ENCODE peak calls at places on chromosomes 6 and 20, in seven cellular contexts. D, S, Z, N, W, H and M are unnamed samples.

GRCh38 chr6:83708546-83708969 is 343 bp downstream of the SNAP91 start:
- DNase-seq in D (peak; percentile 21), S (peak; percentile 28), Z (no peak), N (no peak), W (no peak), H (no peak), M (no peak)

GRCh38 chr6:13014551-13015378 is 298.2 kb downstream of the PHACTR1 start:
- DNase-seq in D (no peak), S (peak; percentile 62), Z (no peak), N (no peak), W (no peak), H (no peak), M (no peak)

GRCh38 chr20:14093652-14094051 is 98.3 kb downstream of the MACROD2 start:
- DNase-seq in D (no peak), S (no peak), Z (peak; percentile 41), N (no peak), W (no peak), H (no peak), M (no peak)

GRCh38 chr6:106883808-106884262 is 90.7 kb downstream of the CD24 start:
- DNase-seq in D (no peak), S (no peak), Z (no peak), N (no peak), W (no peak), H (no peak), M (no peak)

GRCh38 chr6:68044264-68044663 is 590.8 kb upstream of the ADGRB3 start:
- DNase-seq in D (no peak), S (no peak), Z (no peak), N (no peak), W (no peak), H (no peak), M (no peak)

GRCh38 chr6:144351741-144352140 is 66.6 kb downstream of the UTRN start:
- DNase-seq in D (no peak), S (no peak), Z (no peak), N (no peak), W (no peak), H (no peak), M (no peak)

GRCh38 chr20:62776692-62777527 is 19.4 kb upstream of the MRGBP start:
- DNase-seq in D (no peak), S (no peak), Z (peak; percentile 60), N (peak; percentile 44), W (peak; percentile 13), H (no peak), M (no peak)

GRCh38 chr6:161101517-161101916 is 109.9 kb downstream of the MAP3K4 start:
- DNase-seq in D (no peak), S (no peak), Z (no peak), N (no peak), W (peak; percentile 17), H (no peak), M (no peak)

GRCh38 chr6:73704260-73704659 is 8.3 kb downstream of the CD109 start:
- DNase-seq in D (peak; percentile 84), S (no peak), Z (no peak), N (peak; percentile 83), W (peak; percentile 99), H (no peak), M (no peak)

GRCh38 chr6:144675231-144675861 is 390.2 kb downstream of the UTRN start:
- DNase-seq in D (peak; percentile 72), S (no peak), Z (no peak), N (no peak), W (peak; percentile 52), H (no peak), M (peak; percentile 21)

GRCh38 chr20:46979603-46980241 is 85.1 kb downstream of the EYA2 start:
- DNase-seq in D (no peak), S (no peak), Z (no peak), N (no peak), W (no peak), H (no peak), M (no peak)

GRCh38 chr6:109166643-109167042 is 71.3 kb downstream of the CEP57L1 start:
- DNase-seq in D (no peak), S (no peak), Z (no peak), N (no peak), W (no peak), H (no peak), M (no peak)

GRCh38 chr20:43379239-43379917 is 78.3 kb upstream of the SRSF6 start:
- DNase-seq in D (peak; percentile 91), S (no peak), Z (no peak), N (no peak), W (peak; percentile 96), H (no peak), M (no peak)

GRCh38 chr6:66896415-66896814 is 1189.4 kb upstream of the EYS start:
- DNase-seq in D (no peak), S (no peak), Z (no peak), N (no peak), W (no peak), H (no peak), M (no peak)

GRCh38 chr20:63401384-63402110 is 40.4 kb upstream of the CHRNA4 start:
- DNase-seq in D (no peak), S (no peak), Z (no peak), N (no peak), W (no peak), H (no peak), M (no peak)

GRCh38 chr20:43058077-43058476 is 131.6 kb downstream of the PTPRT start:
- DNase-seq in D (no peak), S (no peak), Z (no peak), N (no peak), W (no peak), H (no peak), M (no peak)

GRCh38 chr6:447381-448165 is 56.0 kb downstream of the IRF4 start:
- DNase-seq in D (no peak), S (no peak), Z (no peak), N (no peak), W (no peak), H (no peak), M (no peak)

GRCh38 chr6:151445482-151445881 is 6.4 kb downstream of the RMND1 start:
- DNase-seq in D (peak; percentile 87), S (no peak), Z (no peak), N (no peak), W (peak; percentile 95), H (no peak), M (no peak)

GRCh38 chr6:130932438-130932837 is 105.2 kb downstream of the SMLR1 start:
- DNase-seq in D (peak; percentile 43), S (no peak), Z (no peak), N (no peak), W (no peak), H (no peak), M (no peak)

GRCh38 chr6:130928993-130929678 is 101.9 kb downstream of the SMLR1 start:
- DNase-seq in D (peak; percentile 73), S (no peak), Z (no peak), N (peak; percentile 21), W (peak; percentile 91), H (no peak), M (no peak)

GRCh38 chr6:130931683-130932082 is 104.5 kb downstream of the SMLR1 start:
- DNase-seq in D (no peak), S (no peak), Z (no peak), N (peak; percentile 12), W (no peak), H (no peak), M (no peak)

GRCh38 chr6:130927305-130927704 is 100.1 kb downstream of the SMLR1 start:
- DNase-seq in D (no peak), S (no peak), Z (no peak), N (peak; percentile 27), W (no peak), H (no peak), M (no peak)

DNA sequence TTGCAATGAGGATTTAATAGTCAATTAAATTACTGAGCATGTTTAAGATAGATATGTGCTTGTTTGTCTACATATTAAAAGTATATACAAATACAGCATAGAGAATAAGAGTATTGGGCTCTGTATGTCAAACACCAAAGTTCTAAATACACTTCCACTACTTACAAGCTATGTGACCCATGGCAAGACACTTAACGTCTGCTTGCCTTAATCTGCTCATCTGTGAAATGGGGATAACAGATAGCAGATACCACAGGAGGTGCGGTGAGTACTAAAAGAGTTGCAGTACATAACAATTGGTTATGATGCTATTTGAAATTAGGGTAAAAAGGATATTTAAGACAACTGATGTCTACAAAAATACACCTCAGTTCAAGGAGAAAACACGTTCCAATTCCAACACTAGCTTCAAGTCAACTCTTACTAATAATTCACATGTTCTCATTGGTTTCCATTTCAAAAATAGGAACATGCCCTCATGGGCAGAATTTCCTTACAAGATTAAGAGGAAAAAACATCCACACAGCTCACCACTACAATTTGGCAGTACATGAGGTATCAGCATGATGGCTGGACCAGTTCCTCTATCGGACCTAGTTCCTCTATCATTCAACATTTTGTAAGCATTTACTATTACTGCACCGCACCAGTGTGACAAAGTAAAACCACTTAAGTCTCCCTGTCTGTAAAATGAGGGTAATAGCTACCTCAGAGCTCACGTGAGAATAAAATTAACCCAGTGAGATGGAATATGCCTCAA is 101.1 kb downstream of the SMLR1 start:
- DNase-seq in D (no peak), S (no peak), Z (no peak), N (peak; percentile 15), W (no peak), H (no peak), M (no peak)
- H3K27ac ChIP-seq in D (no peak overlapping the region), S (no peak overlapping the region), Z (no peak overlapping the region), N (no peak overlapping the region), W (peak overlapping the region; percentile 62), H (no peak overlapping the region), M (peak overlapping the region; percentile 30)

DNA sequence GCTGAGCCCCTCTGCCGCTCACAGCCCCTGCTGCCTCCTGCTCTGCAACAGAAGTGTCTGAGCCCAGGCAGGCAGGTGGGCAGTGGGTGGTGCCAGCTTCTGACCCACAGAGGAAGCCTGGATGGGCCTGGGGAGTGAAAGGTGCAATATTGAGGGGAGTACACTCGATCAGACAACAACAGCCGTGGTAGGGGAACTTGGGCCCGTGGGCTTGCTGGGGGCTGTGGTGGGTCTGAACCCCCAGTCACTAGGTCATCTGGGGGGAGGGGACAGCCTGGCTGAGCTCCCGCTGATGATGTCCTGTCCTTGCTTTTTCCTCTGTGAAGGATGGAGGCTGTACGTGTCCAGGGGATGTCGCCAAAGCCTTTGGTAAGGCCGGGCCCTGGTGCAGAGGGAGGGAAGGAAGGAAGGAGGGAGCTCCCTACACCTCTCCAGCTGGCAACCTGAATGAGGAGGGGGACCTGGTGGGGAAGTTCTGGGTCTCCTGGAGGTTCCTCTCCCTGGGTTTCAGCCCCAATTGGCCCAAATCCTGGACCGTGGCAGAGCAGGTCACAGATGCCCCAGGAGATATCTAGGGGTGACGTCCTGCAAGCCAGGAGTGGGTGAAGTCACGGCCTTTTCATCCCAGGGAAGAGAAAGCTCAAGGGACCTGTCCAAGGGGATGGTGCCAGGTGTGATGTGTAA is 47.2 kb downstream of the GMPR start:
- DNase-seq in D (no peak), S (no peak), Z (no peak), N (no peak), W (no peak), H (no peak), M (no peak)
- TF ChIP-seq CTCF in D (no peak), S (no peak), Z (no peak), N (no peak), W (no peak), H (no peak), M (no peak)

GRCh38 chr6:21613809-21614208 is 20.3 kb downstream of the SOX4 start:
- DNase-seq in D (no peak), S (no peak), Z (no peak), N (no peak), W (no peak), H (no peak), M (no peak)
- H3K27ac ChIP-seq in D (no peak overlapping the region), S (no peak overlapping the region), Z (no peak overlapping the region), N (no peak overlapping the region), W (no peak overlapping the region), H (no peak overlapping the region), M (no peak overlapping the region)

DNA sequence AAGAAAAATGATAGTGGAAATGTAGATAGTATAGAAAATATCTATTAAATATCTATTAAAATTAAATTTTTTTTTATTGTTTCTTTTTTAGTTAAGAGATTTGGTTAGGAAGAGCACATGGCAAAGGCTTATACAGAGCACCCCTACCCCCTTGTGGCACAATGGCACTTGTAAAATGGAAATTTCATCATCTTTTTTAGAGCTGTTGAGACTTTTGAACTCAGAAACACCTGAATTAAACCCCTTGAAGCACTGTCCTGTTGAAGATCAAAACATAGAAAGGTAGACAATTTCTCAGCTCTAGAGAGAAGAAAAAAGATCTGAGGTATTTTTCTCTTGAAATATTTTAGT is 572.4 kb downstream of the PKHD1 start:
- DNase-seq in D (no peak), S (no peak), Z (no peak), N (no peak), W (no peak), H (no peak), M (no peak)
- TF ChIP-seq CTCF in D (no peak), S (no peak), Z (no peak), N (no peak), W (no peak), H (no peak), M (no peak)